ENCODE peak calls at places on chromosomes 13 and 19, in seven cellular contexts. One of them, this sample, is unnamed. For H3K27me3, the result is how much of the 10 kb centered on the place peaks cover.

GRCh38 chr13:76668716-76669115 is 217.5 kb downstream of the KCTD12 start:
- DNase-seq in uterus: no peak
- DNase-seq in cardiac muscle cell: no peak
- DNase-seq in PC-9: no peak
- DNase-seq in GM23338: no peak
- DNase-seq in colonic mucosa: no peak
- DNase-seq in left ventricle myocardium inferior: no peak
- DNase-seq in this sample: no peak

GRCh38 chr19:55031178-55031577 is 6.9 kb downstream of the GP6 start:
- DNase-seq in colonic mucosa: no peak
- DNase-seq in PC-9: no peak
- DNase-seq in cardiac muscle cell: no peak
- DNase-seq in uterus: no peak
- DNase-seq in left ventricle myocardium inferior: no peak
- DNase-seq in GM23338: no peak
- DNase-seq in this sample: no peak

GRCh38 chr19:16566161-16566560 is 6.1 kb downstream of the SLC35E1 start:
- DNase-seq in uterus: no peak
- DNase-seq in left ventricle myocardium inferior: no peak
- DNase-seq in PC-9: no peak
- DNase-seq in GM23338: no peak
- DNase-seq in colonic mucosa: peak
- DNase-seq in cardiac muscle cell: no peak
- DNase-seq in this sample: no peak

GRCh38 chr13:22505489-22505888 is 675.3 kb upstream of the SGCG start:
- DNase-seq in PC-9: no peak
- DNase-seq in left ventricle myocardium inferior: no peak
- DNase-seq in colonic mucosa: no peak
- DNase-seq in GM23338: no peak
- DNase-seq in uterus: no peak
- DNase-seq in cardiac muscle cell: no peak
- DNase-seq in this sample: no peak

GRCh38 chr19:1394252-1395193 is 6.8 kb downstream of the GAMT start:
- DNase-seq in PC-9: no peak
- DNase-seq in GM23338: no peak
- DNase-seq in colonic mucosa: no peak
- DNase-seq in uterus: no peak
- DNase-seq in cardiac muscle cell: no peak
- DNase-seq in left ventricle myocardium inferior: no peak
- DNase-seq in this sample: no peak

GRCh38 chr13:35393886-35394285 is 82.6 kb downstream of the MAB21L1 start:
- DNase-seq in cardiac muscle cell: no peak
- DNase-seq in left ventricle myocardium inferior: no peak
- DNase-seq in PC-9: no peak
- DNase-seq in colonic mucosa: no peak
- DNase-seq in GM23338: no peak
- DNase-seq in uterus: no peak
- DNase-seq in this sample: no peak

GRCh38 chr13:27770809-27771208 is 21.5 kb upstream of the GSX1 start:
- DNase-seq in left ventricle myocardium inferior: no peak
- DNase-seq in uterus: no peak
- DNase-seq in cardiac muscle cell: no peak
- DNase-seq in GM23338: peak
- DNase-seq in PC-9: no peak
- DNase-seq in colonic mucosa: peak
- DNase-seq in this sample: no peak

GRCh38 chr19:17333611-17334413 is 843 bp downstream of the ANO8 start:
- DNase-seq in GM23338: peak
- DNase-seq in cardiac muscle cell: no peak
- DNase-seq in colonic mucosa: no peak
- DNase-seq in PC-9: peak
- DNase-seq in left ventricle myocardium inferior: no peak
- DNase-seq in uterus: no peak
- DNase-seq in this sample: peak

GRCh38 chr19:15280048-15280725 is 47.9 kb upstream of the EPHX3 start:
- DNase-seq in GM23338: no peak
- DNase-seq in uterus: no peak
- DNase-seq in colonic mucosa: no peak
- DNase-seq in cardiac muscle cell: no peak
- DNase-seq in left ventricle myocardium inferior: peak
- DNase-seq in PC-9: peak
- DNase-seq in this sample: no peak

GRCh38 chr19:38264486-38265212 is at the start of gene SPINT2:
- DNase-seq in colonic mucosa: no peak
- DNase-seq in PC-9: no peak
- DNase-seq in GM23338: peak
- DNase-seq in left ventricle myocardium inferior: no peak
- DNase-seq in uterus: no peak
- DNase-seq in cardiac muscle cell: peak
- DNase-seq in this sample: no peak

GRCh38 chr13:29887030-29887557 is 36.7 kb upstream of the UBL3 start:
- DNase-seq in left ventricle myocardium inferior: no peak
- DNase-seq in cardiac muscle cell: no peak
- DNase-seq in colonic mucosa: no peak
- DNase-seq in GM23338: no peak
- DNase-seq in uterus: no peak
- DNase-seq in PC-9: no peak
- DNase-seq in this sample: no peak

GRCh38 chr13:111627596-111627995 is 307.2 kb downstream of the TEX29 start:
- DNase-seq in colonic mucosa: no peak
- DNase-seq in cardiac muscle cell: no peak
- DNase-seq in left ventricle myocardium inferior: no peak
- DNase-seq in PC-9: no peak
- DNase-seq in uterus: no peak
- DNase-seq in GM23338: no peak
- DNase-seq in this sample: no peak

GRCh38 chr13:91313103-91313502 is 34.4 kb upstream of the MIR17HG start:
- DNase-seq in PC-9: no peak
- DNase-seq in uterus: no peak
- DNase-seq in colonic mucosa: no peak
- DNase-seq in cardiac muscle cell: peak
- DNase-seq in GM23338: peak
- DNase-seq in left ventricle myocardium inferior: no peak
- DNase-seq in this sample: no peak

GRCh38 chr19:39816287-39817048 is 17.5 kb downstream of the DYRK1B start:
- DNase-seq in left ventricle myocardium inferior: no peak
- DNase-seq in PC-9: no peak
- DNase-seq in GM23338: no peak
- DNase-seq in colonic mucosa: no peak
- DNase-seq in uterus: no peak
- DNase-seq in cardiac muscle cell: no peak
- DNase-seq in this sample: no peak
- H3K27me3 ChIP-seq in left ventricle myocardium inferior: under half
- H3K27me3 ChIP-seq in PC-9: under half
- H3K27me3 ChIP-seq in GM23338: under half
- H3K27me3 ChIP-seq in colonic mucosa: under half
- H3K27me3 ChIP-seq in uterus: under half
- H3K27me3 ChIP-seq in cardiac muscle cell: under half
- H3K27me3 ChIP-seq in this sample: under half

GRCh38 chr13:114125589-114125988 is 6.8 kb downstream of the RASA3 start:
- DNase-seq in GM23338: no peak
- DNase-seq in left ventricle myocardium inferior: no peak
- DNase-seq in PC-9: no peak
- DNase-seq in cardiac muscle cell: no peak
- DNase-seq in colonic mucosa: no peak
- DNase-seq in uterus: no peak
- DNase-seq in this sample: no peak

GRCh38 chr13:114123448-114123847 is 9.0 kb downstream of the RASA3 start:
- DNase-seq in left ventricle myocardium inferior: no peak
- DNase-seq in uterus: no peak
- DNase-seq in PC-9: no peak
- DNase-seq in colonic mucosa: no peak
- DNase-seq in cardiac muscle cell: no peak
- DNase-seq in GM23338: no peak
- DNase-seq in this sample: no peak

GRCh38 chr13:114124921-114125320 is 7.5 kb downstream of the RASA3 start:
- DNase-seq in GM23338: no peak
- DNase-seq in PC-9: no peak
- DNase-seq in uterus: no peak
- DNase-seq in cardiac muscle cell: no peak
- DNase-seq in left ventricle myocardium inferior: no peak
- DNase-seq in colonic mucosa: no peak
- DNase-seq in this sample: peak

GRCh38 chr13:114123876-114124275 is 8.5 kb downstream of the RASA3 start:
- DNase-seq in uterus: no peak
- DNase-seq in left ventricle myocardium inferior: no peak
- DNase-seq in GM23338: no peak
- DNase-seq in PC-9: no peak
- DNase-seq in colonic mucosa: no peak
- DNase-seq in cardiac muscle cell: no peak
- DNase-seq in this sample: no peak

DNA sequence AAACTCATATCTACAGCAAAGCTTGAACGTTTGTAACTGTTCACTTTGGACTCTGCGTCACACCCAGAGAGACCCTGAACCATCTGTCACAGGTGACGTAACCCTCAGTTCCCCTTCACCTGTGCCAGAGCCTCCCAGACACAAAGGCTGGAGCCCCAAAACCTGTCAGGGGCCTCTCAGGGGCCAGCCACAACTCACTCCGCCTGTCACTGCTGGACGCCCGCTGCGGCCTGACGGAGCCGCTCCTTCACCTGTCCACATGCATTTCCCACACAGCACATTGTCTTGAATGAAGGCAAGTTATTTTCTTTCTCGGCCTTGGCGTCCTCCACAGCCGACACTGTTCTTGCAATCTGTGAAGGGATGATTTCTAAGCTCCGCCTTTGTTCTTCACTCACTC is 7.9 kb downstream of the RASA3 start:
- DNase-seq in GM23338: no peak
- DNase-seq in PC-9: no peak
- DNase-seq in left ventricle myocardium inferior: no peak
- DNase-seq in colonic mucosa: no peak
- DNase-seq in cardiac muscle cell: no peak
- DNase-seq in uterus: no peak
- DNase-seq in this sample: no peak
- TF ChIP-seq CTCF in GM23338: no peak
- TF ChIP-seq CTCF in PC-9: no peak
- TF ChIP-seq CTCF in left ventricle myocardium inferior: no peak
- TF ChIP-seq CTCF in colonic mucosa: no peak
- TF ChIP-seq CTCF in cardiac muscle cell: no peak
- TF ChIP-seq CTCF in uterus: no peak
- TF ChIP-seq CTCF in this sample: no peak

GRCh38 chr13:33109319-33109718 is 93.1 kb downstream of the KL start:
- DNase-seq in left ventricle myocardium inferior: no peak
- DNase-seq in GM23338: no peak
- DNase-seq in PC-9: no peak
- DNase-seq in uterus: no peak
- DNase-seq in colonic mucosa: no peak
- DNase-seq in cardiac muscle cell: no peak
- DNase-seq in this sample: no peak
- H3K4me3 ChIP-seq in left ventricle myocardium inferior: no peak
- H3K4me3 ChIP-seq in GM23338: no peak
- H3K4me3 ChIP-seq in PC-9: no peak
- H3K4me3 ChIP-seq in uterus: no peak
- H3K4me3 ChIP-seq in colonic mucosa: no peak
- H3K4me3 ChIP-seq in cardiac muscle cell: no peak
- H3K4me3 ChIP-seq in this sample: no peak

DNA sequence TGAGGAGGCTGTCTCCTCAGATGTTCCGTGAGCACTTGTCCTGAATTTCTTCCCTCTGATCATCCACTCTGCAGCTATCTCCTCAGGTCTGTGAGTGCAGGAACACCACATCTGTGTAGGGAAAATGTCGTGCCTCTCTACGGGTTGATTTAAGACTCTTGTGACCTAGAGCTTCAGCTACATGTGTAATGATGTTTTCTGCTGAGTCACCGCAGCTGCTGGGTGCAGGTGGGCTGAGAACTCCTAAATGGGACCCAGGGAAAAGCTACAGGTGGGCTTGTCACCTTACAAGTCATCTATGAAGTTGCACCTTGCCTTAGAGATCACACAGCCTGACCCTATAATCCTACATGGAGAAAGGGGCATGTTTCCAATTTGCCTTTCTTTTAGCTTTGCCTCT is 122.2 kb downstream of the DNAJC15 start:
- DNase-seq in uterus: no peak
- DNase-seq in colonic mucosa: no peak
- DNase-seq in GM23338: no peak
- DNase-seq in left ventricle myocardium inferior: no peak
- DNase-seq in cardiac muscle cell: no peak
- DNase-seq in PC-9: no peak
- DNase-seq in this sample: no peak
- H3K27me3 ChIP-seq in uterus: under half
- H3K27me3 ChIP-seq in colonic mucosa: under half
- H3K27me3 ChIP-seq in GM23338: under half
- H3K27me3 ChIP-seq in left ventricle myocardium inferior: under half
- H3K27me3 ChIP-seq in cardiac muscle cell: under half
- H3K27me3 ChIP-seq in PC-9: under half
- H3K27me3 ChIP-seq in this sample: under half

GRCh38 chr19:18856385-18857126 is 24.8 kb downstream of the UPF1 start:
- DNase-seq in GM23338: peak
- DNase-seq in PC-9: no peak
- DNase-seq in uterus: no peak
- DNase-seq in left ventricle myocardium inferior: no peak
- DNase-seq in cardiac muscle cell: no peak
- DNase-seq in colonic mucosa: no peak
- DNase-seq in this sample: no peak
- TF ChIP-seq CTCF in GM23338: peak
- TF ChIP-seq CTCF in PC-9: peak
- TF ChIP-seq CTCF in uterus: no peak
- TF ChIP-seq CTCF in left ventricle myocardium inferior: no peak
- TF ChIP-seq CTCF in cardiac muscle cell: peak
- TF ChIP-seq CTCF in colonic mucosa: no peak
- TF ChIP-seq CTCF in this sample: peak

GRCh38 chr19:50720921-50721291 is 1.3 kb upstream of the SHANK1 start:
- DNase-seq in cardiac muscle cell: no peak
- DNase-seq in colonic mucosa: no peak
- DNase-seq in GM23338: no peak
- DNase-seq in uterus: no peak
- DNase-seq in left ventricle myocardium inferior: no peak
- DNase-seq in PC-9: no peak
- DNase-seq in this sample: no peak

GRCh38 chr19:50722248-50723013 is 733 bp upstream of the CLEC11A start:
- DNase-seq in left ventricle myocardium inferior: no peak
- DNase-seq in PC-9: no peak
- DNase-seq in uterus: no peak
- DNase-seq in colonic mucosa: no peak
- DNase-seq in cardiac muscle cell: no peak
- DNase-seq in GM23338: no peak
- DNase-seq in this sample: no peak

GRCh38 chr19:50720181-50720920 is 749 bp upstream of the SHANK1 start:
- DNase-seq in cardiac muscle cell: no peak
- DNase-seq in left ventricle myocardium inferior: no peak
- DNase-seq in PC-9: no peak
- DNase-seq in GM23338: no peak
- DNase-seq in uterus: no peak
- DNase-seq in colonic mucosa: no peak
- DNase-seq in this sample: no peak

GRCh38 chr19:50723069-50723468 is at the start of gene CLEC11A:
- DNase-seq in colonic mucosa: peak
- DNase-seq in cardiac muscle cell: no peak
- DNase-seq in GM23338: peak
- DNase-seq in uterus: peak
- DNase-seq in left ventricle myocardium inferior: peak
- DNase-seq in PC-9: no peak
- DNase-seq in this sample: peak

GRCh38 chr19:50721441-50722137 is 1.6 kb upstream of the CLEC11A start:
- DNase-seq in PC-9: no peak
- DNase-seq in GM23338: no peak
- DNase-seq in uterus: no peak
- DNase-seq in colonic mucosa: no peak
- DNase-seq in cardiac muscle cell: no peak
- DNase-seq in left ventricle myocardium inferior: no peak
- DNase-seq in this sample: no peak
- H3K4me3 ChIP-seq in PC-9: no peak
- H3K4me3 ChIP-seq in GM23338: no peak
- H3K4me3 ChIP-seq in uterus: no peak
- H3K4me3 ChIP-seq in colonic mucosa: no peak
- H3K4me3 ChIP-seq in cardiac muscle cell: no peak
- H3K4me3 ChIP-seq in left ventricle myocardium inferior: no peak
- H3K4me3 ChIP-seq in this sample: no peak

This sample was measured in AG04450.